ENCODE peak calls at places on chromosomes 13 and 19, in eight cellular contexts. V is suprapubic skin, Q is tibial nerve, E is transverse colon, Y is sigmoid colon, J is stomach, T is ovary, G is H1. W is an unnamed sample.

GRCh38 chr13:113499936-113500335 is 9.4 kb upstream of the DCUN1D2 start:
- DNase-seq in Y (no peak), G (no peak), Q (no peak), J (no peak), E (no peak), V (no peak), T (no peak), W (no peak)

GRCh38 chr13:65656740-65657329 is 1573.3 kb downstream of the PCDH9 start:
- DNase-seq in J (no peak), G (no peak), E (no peak), Q (no peak), V (no peak), T (no peak), Y (no peak), W (no peak)

GRCh38 chr13:97976551-97977375 is 23.3 kb downstream of the IPO5 start:
- DNase-seq in Y (no peak), E (peak; percentile 16), J (no peak), Q (peak; percentile 10), T (no peak), G (no peak), V (peak; percentile 68), W (no peak)

GRCh38 chr19:17097593-17098126 is 22.1 kb downstream of the MYO9B start:
- DNase-seq in G (no peak), E (no peak), J (no peak), Y (no peak), V (no peak), Q (no peak), T (no peak), W (no peak)

GRCh38 chr13:97261254-97262015 is 39.3 kb downstream of the MBNL2 start:
- DNase-seq in E (no peak), Q (no peak), Y (no peak), T (no peak), G (no peak), J (no peak), V (no peak), W (no peak)

GRCh38 chr19:55646889-55647731 is 902 bp upstream of the CCDC106 start:
- DNase-seq in T (no peak), J (no peak), V (no peak), E (no peak), G (no peak), Y (no peak), Q (no peak), W (no peak)

GRCh38 chr19:8459095-8459494 is 14.3 kb downstream of the HNRNPM start:
- DNase-seq in E (no peak), G (no peak), Y (no peak), V (no peak), Q (no peak), T (no peak), J (no peak), W (no peak)

GRCh38 chr19:1065606-1066109 is 1.3 kb upstream of the ARHGAP45 start:
- DNase-seq in J (no peak), V (no peak), Q (no peak), T (peak; percentile 26), G (no peak), E (peak; percentile 82), Y (no peak), W (peak; percentile 79)

GRCh38 chr13:65497265-65497664 is 1732.9 kb downstream of the PCDH9 start:
- DNase-seq in G (no peak), Y (no peak), T (no peak), V (no peak), J (no peak), Q (no peak), E (no peak), W (no peak)

GRCh38 chr13:50425772-50426171 is 410.5 kb downstream of the KCNRG start:
- DNase-seq in Y (no peak), J (no peak), G (no peak), T (no peak), E (no peak), V (no peak), Q (no peak), W (no peak)

GRCh38 chr19:10114651-10115391 is 3.3 kb downstream of the P2RY11 start:
- DNase-seq in Y (no peak), Q (no peak), E (no peak), T (peak; percentile 53), V (no peak), G (no peak), J (no peak), W (no peak)

GRCh38 chr19:29495091-29495490 is 30.7 kb upstream of the VSTM2B start:
- DNase-seq in Q (no peak), G (no peak), T (no peak), J (no peak), Y (peak; percentile 18), V (no peak), E (no peak), W (no peak)

GRCh38 chr19:373391-374182 is 29.0 kb upstream of the MIER2 start:
- DNase-seq in J (no peak), E (no peak), Y (peak; percentile 57), G (no peak), V (no peak), T (no peak), Q (no peak), W (no peak)

GRCh38 chr19:18428837-18429674 is 8.9 kb downstream of the ISYNA1 start:
- DNase-seq in Q (no peak), G (no peak), V (peak; percentile 89), T (peak; percentile 92), J (peak; percentile 70), Y (peak; percentile 87), E (peak; percentile 77), W (peak; percentile 96)

GRCh38 chr13:23320926-23321533 is 112.5 kb downstream of the SACS start:
- DNase-seq in T (no peak), E (no peak), Q (no peak), Y (no peak), J (no peak), G (no peak), V (no peak), W (no peak)

GRCh38 chr19:32581704-32582164 is 744 bp downstream of the PDCD5 start:
- DNase-seq in Q (no peak), E (peak; percentile 38), T (no peak), Y (no peak), G (no peak), V (no peak), J (no peak), W (no peak)

GRCh38 chr13:37647038-37647650 is 48.6 kb upstream of the POSTN start:
- DNase-seq in T (no peak), J (no peak), G (no peak), V (no peak), Q (no peak), E (no peak), Y (no peak), W (no peak)

GRCh38 chr13:99314640-99315176 is 7.5 kb upstream of the GPR183 start:
- DNase-seq in G (no peak), E (no peak), J (no peak), Y (no peak), T (no peak), V (no peak), Q (no peak), W (no peak)

GRCh38 chr19:52345162-52345561 is 9.1 kb downstream of the ZNF610 start:
- DNase-seq in T (no peak), E (no peak), V (no peak), Q (no peak), J (no peak), G (no peak), Y (no peak), W (no peak)

DNA sequence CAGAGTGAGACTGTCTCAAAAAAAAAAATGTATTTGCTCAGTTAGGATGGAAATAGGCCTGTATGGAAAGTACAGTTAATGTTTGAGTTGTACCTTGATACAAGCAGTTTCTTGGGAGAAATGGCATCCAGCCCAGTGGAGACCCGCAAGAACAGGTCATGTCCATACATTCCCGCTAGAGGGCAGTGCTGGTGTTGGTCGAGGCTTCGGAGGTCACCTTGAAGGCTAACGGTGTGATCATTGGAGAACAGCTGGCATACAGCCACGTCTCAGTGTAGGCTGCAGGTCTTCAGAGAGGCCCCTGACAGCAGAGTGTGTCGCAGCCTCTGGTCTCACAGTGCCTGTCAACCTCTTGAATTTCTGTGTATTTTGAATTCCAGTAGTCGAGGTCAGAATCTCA is 7.5 kb downstream of the ZNF610 start:
- DNase-seq in Y (peak; percentile 65), T (peak; percentile 39), J (peak; percentile 36), E (peak; percentile 9), G (peak; percentile 54), V (peak; percentile 60), Q (peak; percentile 21), W (peak; percentile 30)
- TF ChIP-seq EP300 in Y (no peak), T (no peak), J (no peak), E (no peak), G (no peak), V (no peak), Q (no peak), W (no peak)

GRCh38 chr19:52962394-52963228 is at the start of gene ZNF816:
- DNase-seq in T (peak; percentile 98), G (peak; percentile 82), V (peak; percentile 99), E (peak; percentile 100), Q (peak; percentile 99), Y (peak; percentile 99), J (peak; percentile 100), W (peak; percentile 100)
- TF ChIP-seq POLR2A in T (no peak), G (peak; percentile 63), V (no peak), E (peak; percentile 73), Q (no peak), Y (no peak), J (no peak), W (no peak)

GRCh38 chr13:73800011-73800410 is 334.2 kb downstream of the KLF12 start:
- DNase-seq in V (no peak), Q (no peak), Y (no peak), G (no peak), J (no peak), T (no peak), E (no peak), W (no peak)
- TF ChIP-seq EP300 in V (no peak), Q (no peak), Y (no peak), G (no peak), J (no peak), T (no peak), E (no peak), W (no peak)

DNA sequence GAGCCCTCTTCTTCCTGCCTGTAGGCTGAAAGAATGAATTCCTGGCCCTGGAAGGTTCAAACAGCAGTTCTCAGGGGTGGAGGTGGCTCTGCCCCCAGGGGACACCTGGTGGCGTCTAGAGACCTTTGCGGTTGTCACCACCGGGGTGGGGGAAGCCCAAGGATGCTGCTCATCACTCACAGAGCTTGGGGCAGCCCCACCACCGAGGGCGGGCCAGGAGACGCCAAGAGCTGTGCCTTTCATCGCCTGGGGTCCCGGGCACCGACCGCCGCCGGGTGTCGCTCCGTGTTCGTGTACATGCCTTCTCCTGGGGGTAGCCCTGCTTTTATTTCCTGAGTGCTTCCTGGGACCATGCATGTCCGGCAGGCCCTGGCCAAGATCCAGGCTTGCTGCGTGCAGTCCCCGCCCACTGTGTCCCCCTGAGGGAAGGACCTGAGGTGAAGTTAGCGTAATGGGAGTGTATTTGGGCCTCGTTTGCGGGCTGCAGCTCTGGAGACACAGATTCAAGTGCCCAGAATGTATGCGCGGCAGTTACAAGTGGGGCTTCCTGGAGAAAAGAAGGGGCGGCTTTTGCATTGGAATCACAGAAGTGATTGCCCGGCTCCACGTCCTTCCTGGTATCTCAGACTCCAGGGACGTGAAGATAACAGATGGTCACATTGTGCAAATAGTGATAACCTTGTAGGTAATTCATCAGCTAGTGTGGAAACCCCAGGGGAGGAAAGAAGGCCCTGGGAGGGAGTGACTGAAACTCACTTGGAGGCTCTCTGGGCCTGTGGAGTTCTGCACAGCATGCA is 7.8 kb downstream of the DOT1L start:
- DNase-seq in T (no peak), J (peak; percentile 39), Y (no peak), Q (no peak), G (no peak), E (peak; percentile 62), V (no peak), W (peak; percentile 36)
- TF ChIP-seq POLR2A in T (no peak), J (no peak), Y (no peak), Q (no peak), G (no peak), E (no peak), V (no peak), W (no peak)

GRCh38 chr13:30403491-30403890 is 18.8 kb upstream of the UBE2L5 start:
- DNase-seq in Y (no peak), E (no peak), Q (no peak), J (no peak), T (no peak), G (no peak), V (no peak), W (no peak)
- TF ChIP-seq EP300 in Y (no peak), E (no peak), Q (no peak), J (no peak), T (no peak), G (no peak), V (no peak), W (no peak)

W was measured in upper lobe of left lung.